ENCODE peak calls at places on chromosomes 16 and 17, in four cellular contexts. A is psoas muscle, D is body of pancreas, M is fibroblast of the aortic adventitia. F is an unnamed sample.

GRCh38 chr16:17571499-17572093 is 100.8 kb upstream of the XYLT1 start:
- DNase-seq in M (no peak), D (no peak), A (no peak), F (no peak)

GRCh38 chr16:85522842-85523601 is 90.1 kb upstream of the GSE1 start:
- DNase-seq in A (no peak), M (peak; percentile 64), D (no peak), F (no peak)

GRCh38 chr17:15351925-15352324 is 10.5 kb upstream of the TEKT3 start:
- DNase-seq in D (peak; percentile 24), M (peak; percentile 92), A (no peak), F (no peak)

GRCh38 chr16:20910781-20911321 is 10.3 kb downstream of the LYRM1 start:
- DNase-seq in A (no peak), D (no peak), M (peak; percentile 90), F (no peak)

GRCh38 chr17:56786989-56787482 is 46.7 kb downstream of the C17orf67 start:
- DNase-seq in D (peak; percentile 53), M (peak; percentile 69), A (no peak), F (no peak)

GRCh38 chr16:28167221-28167620 is 44.5 kb downstream of the XPO6 start:
- DNase-seq in A (no peak), D (no peak), M (no peak), F (no peak)

GRCh38 chr17:37826497-37827115 is 81.7 kb upstream of the HNF1B start:
- DNase-seq in D (no peak), M (no peak), A (no peak), F (no peak)

GRCh38 chr17:62750502-62751349 is 57.4 kb downstream of the MARCHF10 start:
- DNase-seq in A (no peak), M (no peak), D (peak; percentile 41), F (no peak)

GRCh38 chr16:86956437-86956836 is 360.8 kb downstream of the C16orf95 start:
- DNase-seq in D (no peak), M (no peak), A (no peak), F (peak; percentile 28)

GRCh38 chr17:3015890-3016289 is 47.5 kb downstream of the OR1D5 start:
- DNase-seq in M (peak; percentile 45), D (no peak), A (no peak), F (no peak)

GRCh38 chr17:63714550-63715277 is 14.8 kb upstream of the LIMD2 start:
- DNase-seq in A (no peak), M (no peak), D (no peak), F (no peak)

GRCh38 chr17:56934280-56934679 is 20.4 kb upstream of the TRIM25 start:
- DNase-seq in A (no peak), D (no peak), M (no peak), F (peak; percentile 97)

GRCh38 chr16:1078579-1079021 is 6.1 kb downstream of the SSTR5 start:
- DNase-seq in D (peak; percentile 93), A (no peak), M (peak; percentile 59), F (no peak)

GRCh38 chr16:23941025-23941424 is 105.2 kb downstream of the PRKCB start:
- DNase-seq in A (no peak), M (no peak), D (no peak), F (no peak)

GRCh38 chr17:42922335-42922734 is 21.7 kb downstream of the G6PC1 start:
- DNase-seq in M (no peak), A (no peak), D (no peak), F (no peak)

GRCh38 chr16:87033021-87033471 is 284.1 kb downstream of the C16orf95 start:
- DNase-seq in M (no peak), D (no peak), A (no peak), F (no peak)

GRCh38 chr16:9176547-9177418 is 85.3 kb downstream of the HAPSTR1 start:
- DNase-seq in M (no peak), D (no peak), A (no peak), F (no peak)

GRCh38 chr17:79788989-79789942 is 7.6 kb downstream of the CBX8 start:
- DNase-seq in D (no peak), A (no peak), M (no peak), F (no peak)

GRCh38 chr16:1667271-1667670 is 10.8 kb upstream of the JPT2 start:
- DNase-seq in D (no peak), M (no peak), A (no peak), F (no peak)

GRCh38 chr17:17837966-17838962 is 1.5 kb upstream of the SREBF1 start:
- DNase-seq in A (peak; percentile 59), M (peak; percentile 64), D (peak; percentile 87), F (no peak)

GRCh38 chr17:14427914-14428639 is 127.2 kb downstream of the HS3ST3B1 start:
- DNase-seq in M (no peak), A (no peak), D (no peak), F (peak; percentile 91)

GRCh38 chr17:78563189-78564145 is 13.7 kb downstream of the DNAH17 start:
- DNase-seq in D (peak; percentile 52), M (no peak), A (no peak), F (no peak)

GRCh38 chr16:77744136-77744535 is 21.8 kb downstream of the NUDT7 start:
- DNase-seq in A (no peak), D (no peak), M (no peak), F (no peak)

GRCh38 chr17:16286947-16287562 is 66.2 kb downstream of the CENPV start:
- DNase-seq in M (peak; percentile 64), D (no peak), A (peak; percentile 19), F (no peak)

GRCh38 chr16:86602521-86602920 is 24.2 kb downstream of the FOXL1 start:
- DNase-seq in D (no peak), M (no peak), A (no peak), F (no peak)

GRCh38 chr16:68235882-68236803 is at the start of gene ESRP2:
- DNase-seq in D (peak; percentile 95), A (peak; percentile 36), M (no peak), F (no peak)

GRCh38 chr16:28304214-28304613 is 11.9 kb downstream of the SBK1 start:
- DNase-seq in A (peak; percentile 34), M (peak; percentile 49), D (peak; percentile 12), F (no peak)

GRCh38 chr16:86064431-86065250 is 165.7 kb downstream of the IRF8 start:
- DNase-seq in D (no peak), A (no peak), M (no peak), F (no peak)

GRCh38 chr16:3256876-3257465 is 538 bp upstream of the MEFV start:
- DNase-seq in M (peak; percentile 16), A (no peak), D (no peak), F (no peak)

GRCh38 chr16:58039829-58040495 is 14.4 kb downstream of the MMP15 start:
- DNase-seq in A (no peak), M (no peak), D (no peak), F (no peak)

GRCh38 chr17:21287703-21288449 is 3.4 kb downstream of the MAP2K3 start:
- DNase-seq in D (peak; percentile 99), M (peak; percentile 97), A (peak; percentile 99), F (peak; percentile 74)

GRCh38 chr16:48607056-48607825 is 2.7 kb downstream of the N4BP1 start:
- DNase-seq in D (peak; percentile 32), M (peak; percentile 63), A (no peak), F (no peak)

GRCh38 chr16:3717235-3718018 is at the start of gene TRAP1:
- DNase-seq in D (peak; percentile 89), A (peak; percentile 93), M (peak; percentile 72), F (peak; percentile 58)

GRCh38 chr17:45090711-45091110 is 29.6 kb downstream of the NMT1 start:
- DNase-seq in D (no peak), A (no peak), M (no peak), F (no peak)

GRCh38 chr16:1989826-1990335 is at the start of gene SYNGR3:
- DNase-seq in M (no peak), A (no peak), D (no peak), F (no peak)

GRCh38 chr17:46061435-46061834 is 62.4 kb downstream of the STH start:
- DNase-seq in A (no peak), D (no peak), M (peak; percentile 20), F (no peak)

GRCh38 chr16:50279142-50279865 is 13.0 kb downstream of the ADCY7 start:
- DNase-seq in M (no peak), D (peak; percentile 79), A (no peak), F (no peak)

GRCh38 chr17:49223517-49224197 is 6.9 kb downstream of the PHOSPHO1 start:
- DNase-seq in A (peak; percentile 54), M (peak; percentile 16), D (peak; percentile 47), F (peak; percentile 34)

GRCh38 chr16:85906349-85906748 is 7.4 kb downstream of the IRF8 start:
- DNase-seq in A (no peak), M (no peak), D (no peak), F (no peak)

GRCh38 chr17:39863244-39863917 is 731 bp downstream of the IKZF3 start:
- DNase-seq in M (no peak), A (no peak), D (no peak), F (no peak)
- H3K4me3 ChIP-seq in M (no peak overlapping the region), A (peak overlapping the region; percentile 44), D (no peak overlapping the region), F (peak overlapping the region; percentile 48)

GRCh38 chr17:29369831-29370735 is 20.1 kb upstream of the TAOK1 start:
- DNase-seq in A (peak; percentile 31), D (peak; percentile 61), M (peak; percentile 89), F (peak; percentile 71)
- H3K4me3 ChIP-seq in A (peak overlapping the region; percentile 24), D (no peak overlapping the region), M (peak overlapping the region; percentile 31), F (no peak overlapping the region)

GRCh38 chr16:67169011-67169451 is 1.3 kb upstream of the NOL3 start:
- DNase-seq in M (no peak), D (no peak), A (no peak), F (no peak)
- H3K4me3 ChIP-seq in M (no peak overlapping the region), D (no peak overlapping the region), A (peak overlapping the region; percentile 73), F (no peak overlapping the region)

GRCh38 chr17:58335779-58336455 is 7.3 kb upstream of the TSPOAP1 start:
- DNase-seq in A (no peak), M (no peak), D (peak; percentile 32), F (peak; percentile 98)
- H3K4me3 ChIP-seq in A (no peak overlapping the region), M (no peak overlapping the region), D (no peak overlapping the region), F (peak overlapping the region; percentile 100)

GRCh38 chr17:7021993-7022778 is 664 bp upstream of the BCL6B start:
- DNase-seq in M (peak; percentile 59), D (peak; percentile 74), A (peak; percentile 87), F (no peak)
- H3K4me3 ChIP-seq in M (peak overlapping the region; percentile 46), D (no peak overlapping the region), A (peak overlapping the region; percentile 63), F (peak overlapping the region; percentile 22)

F was measured in Jurkat, Clone E6-1.